ENCODE peak calls at places on chromosomes 5 and 9, in seven cellular contexts. U is psoas muscle, V is fibroblast of lung, N is body of pancreas, B is left ventricle myocardium inferior, G is mammary epithelial cell, J is IMR-90. L is an unnamed sample.

GRCh38 chr9:78694950-78695349 is 398.0 kb downstream of the PSAT1 start:
- DNase-seq in V (no peak), U (no peak), B (no peak), N (no peak), J (no peak), G (no peak), L (no peak)

GRCh38 chr9:69874301-69875060 is 53.9 kb downstream of the CFAP95 start:
- DNase-seq in B (no peak), N (no peak), G (no peak), J (no peak), V (peak; percentile 70), U (no peak), L (peak; percentile 18)

GRCh38 chr9:100170556-100170955 is 71.5 kb downstream of the INVS start:
- DNase-seq in V (peak; percentile 23), B (no peak), J (peak; percentile 26), N (no peak), G (peak; percentile 12), U (no peak), L (no peak)

GRCh38 chr9:122806661-122807060 is 6.7 kb downstream of the OR1K1 start:
- DNase-seq in V (peak; percentile 44), G (no peak), N (no peak), J (no peak), B (no peak), U (no peak), L (no peak)

GRCh38 chr5:56155085-56155484 is 78.0 kb downstream of the ANKRD55 start:
- DNase-seq in N (no peak), J (no peak), U (no peak), G (no peak), B (no peak), V (no peak), L (no peak)

GRCh38 chr9:14209399-14209990 is 104.4 kb downstream of the NFIB start:
- DNase-seq in V (peak; percentile 29), N (no peak), B (no peak), U (no peak), J (no peak), G (no peak), L (no peak)

GRCh38 chr9:127749090-127749787 is 14.1 kb upstream of the TOR2A start:
- DNase-seq in N (no peak), B (no peak), V (no peak), G (no peak), J (no peak), U (no peak), L (no peak)

GRCh38 chr5:92801921-92802320 is 779.1 kb downstream of the NR2F1-AS1 start:
- DNase-seq in N (no peak), V (peak; percentile 56), G (no peak), B (no peak), J (no peak), U (no peak), L (no peak)

GRCh38 chr9:99092643-99093491 is 12.0 kb upstream of the TGFBR1 start:
- DNase-seq in G (no peak), N (no peak), V (no peak), J (no peak), B (no peak), U (no peak), L (no peak)

GRCh38 chr9:128124873-128125574 is 2.5 kb downstream of the PTGES2 start:
- DNase-seq in G (peak; percentile 32), U (peak; percentile 65), V (peak; percentile 47), N (peak; percentile 64), J (peak; percentile 45), B (peak; percentile 59), L (peak; percentile 82)

GRCh38 chr5:87390576-87391199 is 22.0 kb downstream of the CCNH start:
- DNase-seq in U (no peak), J (peak; percentile 54), V (peak; percentile 57), B (no peak), N (no peak), G (no peak), L (no peak)

GRCh38 chr5:52987711-52988329 is 1.3 kb upstream of the ITGA2 start:
- DNase-seq in B (no peak), V (peak; percentile 89), N (no peak), G (peak; percentile 99), U (no peak), J (peak; percentile 68), L (no peak)

GRCh38 chr5:52988335-52989024 is 672 bp upstream of the ITGA2 start:
- DNase-seq in B (no peak), U (no peak), J (no peak), N (no peak), G (peak; percentile 62), V (no peak), L (no peak)

GRCh38 chr5:52990531-52990925 is 1.4 kb downstream of the ITGA2 start:
- DNase-seq in V (no peak), G (no peak), J (no peak), B (no peak), U (no peak), N (no peak), L (no peak)

GRCh38 chr5:52989025-52989780 is at the start of gene ITGA2:
- DNase-seq in B (peak; percentile 44), J (peak; percentile 40), N (peak; percentile 46), U (peak; percentile 35), G (peak; percentile 86), V (peak; percentile 66), L (peak; percentile 46)

DNA sequence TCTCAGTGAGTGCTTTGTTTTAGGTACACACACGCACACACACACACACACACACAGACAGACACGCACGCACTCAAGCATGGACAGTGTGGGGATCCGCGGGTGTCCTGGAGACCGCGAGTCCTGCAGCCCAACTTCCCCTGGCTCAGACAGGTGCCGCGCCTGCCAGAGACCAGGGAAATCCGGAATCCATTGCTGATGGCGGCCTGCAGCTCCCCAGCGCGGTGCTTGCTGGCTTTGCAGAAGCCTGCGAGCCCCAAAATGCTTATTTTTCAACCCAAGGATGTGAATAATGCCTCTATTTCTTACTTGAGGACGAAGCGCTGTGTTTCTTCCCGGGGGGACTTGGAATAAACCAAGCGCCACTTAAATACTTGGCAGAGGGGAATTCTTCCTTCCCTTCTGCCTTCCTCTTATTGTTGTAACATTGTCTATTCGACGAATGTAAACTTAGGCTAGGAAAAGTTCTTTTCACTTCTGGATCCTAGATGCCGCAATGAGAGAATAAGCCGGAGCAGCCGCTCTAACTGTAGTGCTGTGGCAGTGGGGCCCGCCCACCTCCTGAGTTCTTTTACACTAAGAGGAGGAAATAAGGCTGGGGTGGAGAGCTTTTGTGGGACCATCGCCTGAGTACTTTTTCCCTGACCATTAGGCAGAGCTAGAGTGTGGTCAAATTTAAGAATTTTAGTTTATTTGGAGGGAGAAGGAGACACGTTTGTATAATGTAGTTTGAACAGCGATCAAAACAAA is 804 bp downstream of the ITGA2 start:
- DNase-seq in G (no peak), V (peak; percentile 59), J (peak; percentile 60), B (peak; percentile 22), N (peak; percentile 37), U (peak; percentile 30), L (peak; percentile 58)
- H3K27ac ChIP-seq in G (peak overlapping the region; percentile 95), V (peak overlapping the region; percentile 44), J (peak overlapping the region; percentile 56), B (no peak overlapping the region), N (peak overlapping the region; percentile 47), U (no peak overlapping the region), L (no peak overlapping the region)

DNA sequence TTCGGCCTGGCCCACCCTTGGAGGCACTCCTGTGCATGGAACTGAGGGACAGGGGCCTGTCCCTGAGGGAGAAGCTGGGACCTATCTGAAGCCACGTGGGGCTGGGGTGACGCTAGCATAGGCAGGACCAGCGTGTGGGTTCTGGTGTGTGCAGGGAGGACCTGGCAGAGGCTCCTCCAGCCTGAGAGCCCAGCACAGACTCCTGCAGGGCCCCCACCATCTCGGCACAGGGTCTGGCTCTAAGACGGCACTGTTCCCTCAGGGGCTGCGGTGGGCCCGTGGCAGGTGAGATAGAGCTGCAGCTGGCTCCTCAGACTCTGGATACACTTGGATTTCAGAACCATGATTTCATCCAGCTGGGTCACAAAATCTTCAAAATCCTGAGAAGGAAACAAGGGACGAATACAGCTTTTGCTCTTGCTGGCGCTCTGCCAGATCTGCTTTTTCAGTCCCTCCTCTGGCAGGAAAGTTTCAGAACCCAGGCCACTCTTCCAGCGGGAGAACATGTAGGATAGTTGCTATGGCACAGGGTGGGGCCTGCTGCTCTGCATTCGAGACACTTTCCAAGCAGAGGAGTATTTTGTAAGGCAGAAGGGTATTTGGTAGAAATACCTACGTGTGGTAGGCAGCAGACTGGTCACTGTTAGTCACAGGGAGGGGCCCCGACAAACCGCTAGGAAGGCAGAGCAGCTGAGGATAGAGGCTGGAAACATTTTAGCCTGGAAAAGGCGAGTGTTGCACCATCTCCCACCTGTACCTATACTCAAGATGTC is 74.7 kb downstream of the KIF24 start:
- DNase-seq in J (peak; percentile 79), N (peak; percentile 21), B (peak; percentile 41), V (peak; percentile 87), U (peak; percentile 47), G (peak; percentile 94), L (peak; percentile 61)
- H3K27ac ChIP-seq in J (peak overlapping the region; percentile 31), N (no peak overlapping the region), B (peak overlapping the region; percentile 87), V (peak overlapping the region; percentile 91), U (peak overlapping the region; percentile 90), G (peak overlapping the region; percentile 82), L (peak overlapping the region; percentile 73)

DNA sequence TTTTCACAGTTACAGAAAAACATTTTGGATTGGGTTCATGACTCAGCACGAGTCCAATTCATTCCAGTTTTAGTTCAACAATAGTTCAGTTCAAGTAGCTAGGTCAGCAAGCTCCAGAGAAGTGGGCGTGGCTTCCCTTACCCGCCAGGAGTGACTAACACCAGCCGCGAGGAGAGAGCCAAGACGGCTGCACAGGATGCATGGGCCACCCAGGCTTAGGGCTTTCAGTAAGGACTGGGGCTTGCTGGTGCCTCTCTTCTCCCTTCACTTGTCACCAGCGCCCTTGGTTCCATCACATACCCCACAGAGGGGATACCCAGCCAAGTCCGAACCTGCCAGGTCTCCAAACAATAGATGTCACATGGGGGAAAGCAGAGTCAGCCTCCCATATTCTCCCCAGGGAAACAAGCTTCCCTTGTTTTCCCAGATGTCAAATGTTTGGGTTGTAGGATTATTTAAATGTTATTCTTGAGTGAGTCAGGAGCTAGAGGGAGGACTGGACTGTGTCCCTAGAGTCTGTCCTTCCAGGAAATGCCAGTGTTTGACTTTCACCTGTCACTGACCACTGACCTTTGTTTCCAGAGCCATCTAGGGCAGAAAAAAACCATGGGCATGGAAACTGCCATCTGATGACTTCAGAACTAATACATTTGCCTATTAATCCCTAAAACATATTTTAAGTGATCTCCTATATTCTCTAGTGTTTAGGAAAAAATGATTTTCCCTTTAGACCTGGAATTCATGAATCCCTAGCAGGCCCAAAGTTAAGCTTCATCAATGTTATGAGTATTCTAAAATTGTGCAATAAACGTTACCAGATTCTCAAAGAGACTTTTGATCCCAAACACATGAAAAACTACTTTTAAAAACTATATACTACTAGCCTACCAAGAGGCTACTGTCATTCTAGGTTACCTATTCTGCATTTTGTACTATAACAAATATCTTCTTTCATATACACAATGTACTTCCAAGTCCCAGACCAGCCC is 51.9 kb downstream of the NIPAL4 start:
- DNase-seq in J (peak; percentile 98), U (peak; percentile 92), N (peak; percentile 69), B (peak; percentile 90), V (peak; percentile 98), G (peak; percentile 95), L (peak; percentile 91)
- H3K27ac ChIP-seq in J (peak overlapping the region; percentile 57), U (peak overlapping the region; percentile 53), N (no peak overlapping the region), B (peak overlapping the region; percentile 77), V (peak overlapping the region; percentile 71), G (peak overlapping the region; percentile 28), L (no peak overlapping the region)

DNA sequence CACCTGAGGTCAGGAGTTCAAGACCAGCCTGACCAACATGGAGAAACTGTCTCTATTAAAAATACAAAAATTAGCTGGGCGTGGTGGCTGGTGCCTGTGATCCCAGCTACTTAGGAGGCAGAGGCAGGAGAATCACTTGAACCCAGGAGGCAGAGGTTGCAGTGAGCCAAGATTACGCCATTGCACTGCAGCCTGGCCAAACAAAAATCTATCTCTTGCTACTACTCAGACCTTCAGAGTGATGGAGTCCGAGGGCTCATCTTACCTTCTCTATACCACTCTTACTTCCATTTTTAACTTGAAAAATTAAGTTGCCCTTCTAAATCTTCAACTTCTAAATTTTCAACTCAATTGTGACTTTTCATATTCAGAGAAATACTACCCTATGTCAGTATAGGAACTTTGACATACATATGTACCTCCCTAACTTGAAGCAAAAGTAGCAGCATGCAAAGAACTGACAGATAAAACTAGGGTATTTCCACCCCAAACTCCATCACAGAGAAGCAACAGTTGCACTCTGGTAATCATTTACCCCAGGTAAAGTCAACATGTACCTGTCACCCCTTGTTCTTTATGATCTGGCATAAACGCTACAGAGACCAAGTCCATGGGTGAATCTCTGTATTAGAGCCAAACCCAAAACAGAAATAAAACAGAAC is 11.4 kb downstream of the ZFAND5 start:
- DNase-seq in N (no peak), J (no peak), U (no peak), G (no peak), B (no peak), V (no peak), L (no peak)
- H3K27ac ChIP-seq in N (no peak overlapping the region), J (no peak overlapping the region), U (peak overlapping the region; percentile 83), G (no peak overlapping the region), B (no peak overlapping the region), V (no peak overlapping the region), L (no peak overlapping the region)